ENCODE peak calls at places on chromosomes 6 and 20, in five cellular contexts. One of them, this sample, is unnamed.

GRCh38 chr6:138410972-138411667 is 7.1 kb downstream of the HEBP2 start:
- DNase-seq in endothelial cell of umbilical vein: peak
- DNase-seq in GM12878: no peak
- DNase-seq in K562: no peak
- DNase-seq in A549: peak
- DNase-seq in this sample: peak

GRCh38 chr20:44601801-44602204 is 19.4 kb downstream of the PKIG start:
- DNase-seq in GM12878: no peak
- DNase-seq in endothelial cell of umbilical vein: peak
- DNase-seq in K562: no peak
- DNase-seq in A549: no peak
- DNase-seq in this sample: no peak

GRCh38 chr20:3171391-3172125 is 1.8 kb downstream of the LZTS3 start:
- DNase-seq in GM12878: no peak
- DNase-seq in endothelial cell of umbilical vein: no peak
- DNase-seq in K562: no peak
- DNase-seq in A549: no peak
- DNase-seq in this sample: no peak

GRCh38 chr20:63552481-63553249 is 1.3 kb upstream of the FNDC11 start:
- DNase-seq in K562: peak
- DNase-seq in endothelial cell of umbilical vein: no peak
- DNase-seq in GM12878: peak
- DNase-seq in A549: no peak
- DNase-seq in this sample: peak

GRCh38 chr20:62605236-62605948 is 36.9 kb upstream of the SLCO4A1 start:
- DNase-seq in K562: no peak
- DNase-seq in A549: no peak
- DNase-seq in endothelial cell of umbilical vein: no peak
- DNase-seq in GM12878: no peak
- DNase-seq in this sample: peak

GRCh38 chr20:9602834-9603173 is 88.4 kb downstream of the LAMP5 start:
- DNase-seq in GM12878: no peak
- DNase-seq in endothelial cell of umbilical vein: no peak
- DNase-seq in K562: no peak
- DNase-seq in A549: no peak
- DNase-seq in this sample: no peak

GRCh38 chr20:23666698-23667097 is 22.1 kb downstream of the CST4 start:
- DNase-seq in GM12878: no peak
- DNase-seq in endothelial cell of umbilical vein: no peak
- DNase-seq in A549: no peak
- DNase-seq in K562: no peak
- DNase-seq in this sample: no peak

GRCh38 chr20:44802702-44803101 is 7.6 kb downstream of the RIMS4 start:
- DNase-seq in K562: no peak
- DNase-seq in A549: no peak
- DNase-seq in endothelial cell of umbilical vein: no peak
- DNase-seq in GM12878: no peak
- DNase-seq in this sample: no peak

GRCh38 chr6:118650500-118651281 is 700 bp downstream of the CEP85L start:
- DNase-seq in A549: peak
- DNase-seq in endothelial cell of umbilical vein: no peak
- DNase-seq in K562: peak
- DNase-seq in GM12878: no peak
- DNase-seq in this sample: peak

GRCh38 chr6:113980937-113981554 is 10.1 kb upstream of the HDAC2 start:
- DNase-seq in GM12878: no peak
- DNase-seq in A549: peak
- DNase-seq in K562: peak
- DNase-seq in endothelial cell of umbilical vein: peak
- DNase-seq in this sample: peak

GRCh38 chr20:3842332-3842930 is 4.2 kb upstream of the MAVS start:
- DNase-seq in GM12878: no peak
- DNase-seq in K562: peak
- DNase-seq in A549: no peak
- DNase-seq in endothelial cell of umbilical vein: no peak
- DNase-seq in this sample: no peak

GRCh38 chr6:28709478-28710349 is 184.0 kb downstream of the GPX5 start:
- DNase-seq in GM12878: no peak
- DNase-seq in A549: peak
- DNase-seq in K562: peak
- DNase-seq in endothelial cell of umbilical vein: no peak
- DNase-seq in this sample: no peak

GRCh38 chr20:44448753-44449546 is 26.7 kb upstream of the TTPAL start:
- DNase-seq in endothelial cell of umbilical vein: no peak
- DNase-seq in A549: peak
- DNase-seq in K562: peak
- DNase-seq in GM12878: peak
- DNase-seq in this sample: peak

GRCh38 chr6:12047304-12047703 is 35.2 kb downstream of the HIVEP1 start:
- DNase-seq in A549: no peak
- DNase-seq in endothelial cell of umbilical vein: no peak
- DNase-seq in GM12878: no peak
- DNase-seq in K562: no peak
- DNase-seq in this sample: no peak

GRCh38 chr20:1328680-1329330 is at the start of gene SDCBP2:
- DNase-seq in A549: no peak
- DNase-seq in endothelial cell of umbilical vein: no peak
- DNase-seq in K562: no peak
- DNase-seq in GM12878: no peak
- DNase-seq in this sample: no peak

GRCh38 chr20:58712116-58712822 is 19.7 kb downstream of the NPEPL1 start:
- DNase-seq in GM12878: no peak
- DNase-seq in A549: no peak
- DNase-seq in K562: no peak
- DNase-seq in endothelial cell of umbilical vein: no peak
- DNase-seq in this sample: peak

GRCh38 chr20:20953738-20954657 is 152.2 kb downstream of the LINC00237 start:
- DNase-seq in K562: no peak
- DNase-seq in endothelial cell of umbilical vein: no peak
- DNase-seq in A549: no peak
- DNase-seq in GM12878: no peak
- DNase-seq in this sample: no peak

GRCh38 chr6:139148557-139149220 is 13.8 kb downstream of the HECA start:
- DNase-seq in endothelial cell of umbilical vein: no peak
- DNase-seq in K562: no peak
- DNase-seq in GM12878: no peak
- DNase-seq in A549: no peak
- DNase-seq in this sample: no peak

GRCh38 chr20:42588847-42589246 is 600.9 kb downstream of the PTPRT start:
- DNase-seq in A549: no peak
- DNase-seq in endothelial cell of umbilical vein: no peak
- DNase-seq in K562: no peak
- DNase-seq in GM12878: no peak
- DNase-seq in this sample: no peak

GRCh38 chr20:42589976-42590639 is 599.6 kb downstream of the PTPRT start:
- DNase-seq in GM12878: no peak
- DNase-seq in endothelial cell of umbilical vein: no peak
- DNase-seq in K562: no peak
- DNase-seq in A549: no peak
- DNase-seq in this sample: no peak

GRCh38 chr20:42587427-42587826 is 602.3 kb downstream of the PTPRT start:
- DNase-seq in endothelial cell of umbilical vein: no peak
- DNase-seq in GM12878: no peak
- DNase-seq in K562: no peak
- DNase-seq in A549: no peak
- DNase-seq in this sample: no peak
- TF ChIP-seq MYC in endothelial cell of umbilical vein: no peak
- TF ChIP-seq MYC in GM12878: no peak
- TF ChIP-seq MYC in K562: no peak
- TF ChIP-seq MYC in A549: no peak
- TF ChIP-seq MYC in this sample: no peak

DNA sequence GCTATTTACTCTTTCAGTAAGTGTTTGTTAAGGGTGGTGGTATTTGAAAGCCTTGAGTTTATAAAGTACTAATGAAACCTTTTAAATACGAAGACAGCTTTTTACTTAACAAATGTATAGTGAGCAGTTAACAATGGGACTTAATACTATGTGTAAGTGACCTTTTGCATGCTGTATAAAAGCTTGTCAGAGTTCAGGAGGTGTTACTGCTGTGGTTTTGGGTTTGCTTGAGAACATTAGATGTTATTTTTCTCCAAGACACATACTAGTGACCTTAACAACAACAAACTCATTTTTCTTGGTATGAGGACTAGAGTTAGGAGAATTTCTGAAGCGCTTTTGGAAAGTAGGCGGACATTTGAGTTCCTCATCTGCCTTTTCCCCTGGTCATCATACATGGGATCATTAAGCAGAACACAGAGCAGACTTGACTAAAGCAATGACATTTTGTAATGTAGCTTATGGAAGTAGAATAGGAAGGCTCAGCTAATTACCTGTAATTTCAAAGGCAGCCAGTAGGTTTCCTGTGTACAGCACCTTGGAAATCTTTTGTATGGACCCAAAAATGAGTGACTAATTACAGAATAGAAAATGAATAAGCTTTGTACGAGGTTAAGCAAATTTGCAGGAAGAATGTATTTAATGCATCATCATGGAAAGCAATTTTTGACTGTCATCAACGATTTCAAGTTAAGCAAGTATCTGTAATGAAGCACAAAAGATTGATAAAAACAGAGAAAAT is 14.1 kb downstream of the CDYL start:
- DNase-seq in endothelial cell of umbilical vein: no peak
- DNase-seq in GM12878: no peak
- DNase-seq in A549: no peak
- DNase-seq in K562: no peak
- DNase-seq in this sample: peak
- TF ChIP-seq CTCF in endothelial cell of umbilical vein: no peak
- TF ChIP-seq CTCF in GM12878: peak
- TF ChIP-seq CTCF in A549: no peak
- TF ChIP-seq CTCF in K562: peak
- TF ChIP-seq CTCF in this sample: no peak

DNA sequence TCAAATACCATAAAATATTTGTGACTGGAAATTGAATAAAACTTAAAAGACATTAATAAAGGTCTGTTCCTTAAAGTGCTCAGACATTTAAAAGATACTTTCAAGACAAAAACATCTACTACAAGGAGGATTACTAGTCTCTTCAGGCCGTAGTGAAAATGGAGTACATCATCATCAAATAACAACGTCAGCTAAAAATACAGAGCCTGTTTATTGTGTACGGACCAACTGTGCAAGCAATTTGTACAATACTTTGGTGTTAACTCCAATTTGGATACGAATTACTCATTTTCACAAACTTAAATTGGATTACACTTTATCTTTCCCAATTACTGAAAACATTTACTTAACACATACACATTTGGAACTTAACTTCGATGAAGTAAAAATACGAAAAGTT is 852 bp downstream of the CYP39A1 start:
- DNase-seq in K562: no peak
- DNase-seq in GM12878: no peak
- DNase-seq in A549: no peak
- DNase-seq in endothelial cell of umbilical vein: no peak
- DNase-seq in this sample: no peak
- TF ChIP-seq MYC in K562: no peak
- TF ChIP-seq MYC in GM12878: no peak
- TF ChIP-seq MYC in A549: no peak
- TF ChIP-seq MYC in endothelial cell of umbilical vein: no peak
- TF ChIP-seq MYC in this sample: no peak

DNA sequence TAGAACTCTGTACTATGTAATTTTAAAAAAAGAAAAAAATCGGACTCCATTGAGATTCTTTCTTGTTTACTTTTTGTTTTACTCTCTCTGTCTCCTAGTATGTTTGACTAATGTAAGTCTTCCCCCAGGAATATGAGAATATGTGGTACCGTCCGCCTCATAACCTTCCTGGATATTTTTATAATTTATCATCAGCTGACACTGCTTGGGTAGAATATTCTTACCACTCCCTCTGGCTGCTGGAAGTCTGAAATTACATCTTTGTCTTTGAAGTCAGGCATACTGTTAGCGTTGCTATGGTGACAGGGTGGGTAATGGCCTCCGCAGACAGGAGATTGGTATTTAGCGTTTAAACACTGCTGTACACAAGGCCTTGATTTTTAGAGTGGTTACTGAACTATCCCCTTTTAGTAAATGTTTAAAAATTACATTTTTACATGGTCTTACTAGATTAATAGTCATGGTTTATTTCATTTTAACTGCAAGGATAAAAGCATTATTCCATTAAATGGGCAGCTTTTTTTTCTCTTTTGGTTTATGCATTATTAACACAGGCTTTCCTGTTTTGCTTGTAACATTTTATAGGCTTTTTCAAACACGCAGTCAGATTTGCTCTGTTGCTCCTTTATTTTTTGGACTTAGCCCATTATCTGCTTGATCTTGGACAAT is 176.4 kb downstream of the ARID1B start:
- DNase-seq in A549: peak
- DNase-seq in K562: peak
- DNase-seq in GM12878: no peak
- DNase-seq in endothelial cell of umbilical vein: peak
- DNase-seq in this sample: peak
- TF ChIP-seq CTCF in A549: peak
- TF ChIP-seq CTCF in K562: no peak
- TF ChIP-seq CTCF in GM12878: peak
- TF ChIP-seq CTCF in endothelial cell of umbilical vein: peak
- TF ChIP-seq CTCF in this sample: no peak

DNA sequence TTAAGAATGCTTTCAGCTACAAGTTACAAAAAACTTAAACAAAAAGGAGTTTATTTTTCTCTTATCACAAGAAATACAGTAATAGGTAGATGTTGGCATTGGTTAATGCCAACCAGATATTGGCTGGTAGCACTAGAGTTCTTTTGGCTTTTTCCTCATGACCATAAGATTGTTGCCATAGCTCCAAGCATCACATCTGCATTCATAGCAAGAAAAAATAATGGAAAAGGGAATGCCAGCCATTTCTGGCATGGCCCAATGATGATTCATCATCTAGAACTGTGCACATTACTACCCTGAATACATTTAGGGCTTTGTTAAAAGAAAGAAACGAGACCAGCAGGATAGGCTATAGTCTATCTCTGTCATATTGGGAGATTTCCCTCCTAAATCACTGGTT is 20.8 kb upstream of the SIRT5 start:
- DNase-seq in K562: no peak
- DNase-seq in endothelial cell of umbilical vein: no peak
- DNase-seq in A549: no peak
- DNase-seq in GM12878: no peak
- DNase-seq in this sample: no peak
- TF ChIP-seq MYC in K562: no peak
- TF ChIP-seq MYC in endothelial cell of umbilical vein: no peak
- TF ChIP-seq MYC in A549: no peak
- TF ChIP-seq MYC in GM12878: no peak
- TF ChIP-seq MYC in this sample: no peak

This sample was measured in NB4.